ENCODE peak calls at places on chromosomes 11 and 22, in four cellular contexts. G is neuronal stem cell, V is tibial nerve, S is A549. P is an unnamed sample.

GRCh38 chr11:20213790-20214189 is 53.5 kb upstream of the DBX1 start:
- DNase-seq in G (no peak), V (no peak), S (no peak), P (no peak)

GRCh38 chr11:64916040-64916847 is 765 bp downstream of the ATG2A start:
- DNase-seq in G (no peak), V (no peak), S (peak), P (peak)

GRCh38 chr11:8183136-8183535 is 14.3 kb upstream of the RIC3 start:
- DNase-seq in G (no peak), V (no peak), S (no peak), P (no peak)

GRCh38 chr22:32097018-32097417 is 54.0 kb downstream of the SLC5A1 start:
- DNase-seq in G (no peak), V (no peak), S (no peak), P (no peak)

GRCh38 chr11:103035656-103036434 is 56.1 kb downstream of the DCUN1D5 start:
- DNase-seq in G (peak), V (no peak), S (peak), P (peak)

GRCh38 chr11:102451041-102451692 is 1.4 kb downstream of the TMEM123 start:
- DNase-seq in G (no peak), V (no peak), S (no peak), P (no peak)

GRCh38 chr11:93054279-93054678 is 84.8 kb downstream of the MTNR1B start:
- DNase-seq in G (no peak), V (no peak), S (peak), P (no peak)

GRCh38 chr11:13354335-13354734 is 76.7 kb downstream of the BMAL1 start:
- DNase-seq in G (no peak), V (no peak), S (peak), P (peak)

GRCh38 chr11:64086263-64086938 is 50.7 kb downstream of the FLRT1 start:
- DNase-seq in G (no peak), V (peak), S (peak), P (no peak)

GRCh38 chr11:2691355-2691761 is 8.4 kb downstream of the KCNQ1OT1 start:
- DNase-seq in G (no peak), V (no peak), S (no peak), P (no peak)

GRCh38 chr11:130480721-130481140 is 32.3 kb downstream of the ADAMTS15 start:
- DNase-seq in G (no peak), V (no peak), S (no peak), P (peak)

GRCh38 chr11:110026823-110027626 is 66.2 kb upstream of the ZC3H12C start:
- DNase-seq in G (no peak), V (no peak), S (no peak), P (no peak)
- H3K27ac ChIP-seq in G (no peak), V (no peak), S (no peak), P (no peak)

GRCh38 chr22:49490692-49491091 is 337.0 kb downstream of the BRD1 start:
- DNase-seq in G (no peak), V (no peak), S (no peak), P (no peak)
- H3K27ac ChIP-seq in G (no peak), V (no peak), S (no peak), P (no peak)

DNA sequence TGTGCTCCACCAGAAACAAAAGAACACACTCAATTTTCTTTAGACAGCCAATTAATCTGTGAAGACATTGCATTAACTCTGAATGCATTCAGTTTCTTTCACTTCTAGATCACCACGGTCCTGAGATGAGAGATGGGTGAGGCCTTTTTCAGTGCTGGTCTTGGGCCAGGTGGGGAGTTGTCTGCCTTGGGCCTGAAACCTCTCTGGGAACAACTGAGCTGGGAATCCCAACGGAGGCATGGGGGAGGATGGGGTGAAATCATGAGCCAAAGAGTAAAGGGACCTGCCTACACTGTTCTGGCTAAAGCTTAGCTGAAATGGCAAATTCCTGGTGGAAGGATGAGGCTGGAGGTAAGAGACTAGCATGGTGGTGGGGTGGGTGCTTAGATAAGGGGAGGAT is 353.5 kb upstream of the B3GAT1 start:
- DNase-seq in G (no peak), V (no peak), S (no peak), P (no peak)
- H3K27ac ChIP-seq in G (no peak), V (no peak), S (no peak), P (no peak)

DNA sequence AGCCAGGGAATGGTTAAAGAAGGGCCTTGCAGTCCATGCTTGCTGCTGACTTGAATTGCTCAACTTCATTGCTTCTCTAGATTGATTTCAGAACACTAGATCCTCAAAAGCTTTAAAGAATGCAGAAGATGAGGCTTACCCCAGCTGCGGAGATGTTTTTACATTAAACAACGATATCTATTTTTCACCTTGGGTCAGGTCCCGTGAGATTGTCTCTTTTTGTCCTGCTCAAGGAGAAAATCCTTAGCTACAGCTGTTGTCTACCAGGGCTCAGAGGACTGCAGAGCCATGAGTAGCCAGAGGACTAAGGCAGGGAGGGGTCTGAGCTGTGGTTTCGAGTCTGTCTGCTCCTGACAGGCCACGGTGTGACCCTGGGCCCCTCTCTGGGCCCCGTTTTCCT is 51.4 kb downstream of the PKNOX2 start:
- DNase-seq in G (no peak), V (no peak), S (no peak), P (no peak)
- H3K27ac ChIP-seq in G (no peak), V (no peak), S (no peak), P (no peak)

GRCh38 chr11:126113963-126114362 is 51.3 kb upstream of the CDON start:
- DNase-seq in G (no peak), V (no peak), S (no peak), P (no peak)
- H3K27ac ChIP-seq in G (no peak), V (peak), S (peak), P (no peak)

GRCh38 chr22:39716534-39716933 is 146.0 kb downstream of the CACNA1I start:
- DNase-seq in G (no peak), V (no peak), S (no peak), P (no peak)

GRCh38 chr22:39718206-39718605 is 147.7 kb downstream of the CACNA1I start:
- DNase-seq in G (no peak), V (no peak), S (no peak), P (no peak)

GRCh38 chr22:39719559-39720450 is 149.3 kb downstream of the CACNA1I start:
- DNase-seq in G (no peak), V (no peak), S (no peak), P (peak)

GRCh38 chr22:39717099-39717498 is 146.5 kb downstream of the CACNA1I start:
- DNase-seq in G (no peak), V (no peak), S (no peak), P (no peak)

DNA sequence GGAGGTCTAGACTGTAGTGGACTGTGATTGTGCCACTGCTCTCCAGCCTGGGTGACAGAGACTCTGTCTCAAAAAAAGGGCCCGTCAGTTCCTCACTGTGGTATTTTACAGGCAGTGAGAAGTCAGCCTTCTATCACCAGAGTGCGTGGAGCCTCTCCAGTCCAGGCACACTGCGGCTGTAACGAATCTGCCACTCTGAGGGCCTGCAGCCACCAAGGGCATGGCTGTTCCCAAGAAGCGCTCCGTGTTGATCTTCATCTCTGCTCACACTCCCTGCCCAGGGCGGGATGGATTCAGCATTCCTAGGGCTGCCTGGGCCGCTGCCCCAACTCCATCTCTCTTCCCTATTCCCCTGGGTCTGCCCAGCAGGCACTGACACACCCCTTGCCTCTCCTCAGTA is 148.4 kb downstream of the CACNA1I start:
- DNase-seq in G (no peak), V (no peak), S (no peak), P (no peak)
- H3K27ac ChIP-seq in G (no peak), V (no peak), S (no peak), P (no peak)

GRCh38 chr22:25069758-25070461 is 117.4 kb downstream of the KIAA1671 start:
- DNase-seq in G (no peak), V (no peak), S (no peak), P (peak)
- H3K27ac ChIP-seq in G (no peak), V (no peak), S (no peak), P (peak)

DNA sequence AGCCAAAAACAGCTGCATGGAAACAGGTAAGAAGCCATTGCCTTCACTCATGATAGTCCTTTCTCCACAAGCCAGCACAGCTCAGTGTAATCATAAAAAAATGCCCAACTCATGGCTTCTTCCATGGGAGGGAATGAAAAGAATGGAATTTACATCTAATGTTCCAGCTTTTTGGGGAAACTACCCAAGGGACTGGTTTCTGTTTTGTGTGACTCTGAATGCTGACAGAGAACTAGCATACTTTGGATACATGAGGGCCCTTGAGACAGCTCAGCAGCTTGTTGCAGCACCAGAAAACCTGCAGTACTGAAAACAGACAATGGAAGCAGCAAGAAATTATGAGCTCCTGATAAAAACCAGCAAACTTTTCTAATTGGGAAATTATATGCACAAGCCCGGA is 24.2 kb upstream of the HORMAD2 start:
- DNase-seq in G (no peak), V (no peak), S (no peak), P (no peak)
- H3K27ac ChIP-seq in G (no peak), V (no peak), S (no peak), P (no peak)

GRCh38 chr22:25110596-25110845 is 89.1 kb upstream of the CRYBB3 start:
- DNase-seq in G (no peak), V (no peak), S (no peak), P (no peak)
- H3K27ac ChIP-seq in G (peak), V (no peak), S (peak), P (peak)

P was measured in cardiac muscle cell.